ENCODE peak calls at places on chromosomes 2 and 18, in six cellular contexts. I is GM12878, K is K562, Y is HepG2, Q is HCT116, A is mesendoderm. U is an unnamed sample.

GRCh38 chr18:75884728-75885127 is 457.2 kb upstream of the SMIM21 start:
- DNase-seq in Y (no peak), K (no peak), A (peak), I (no peak), Q (no peak), U (peak)

GRCh38 chr2:1455466-1455865 is 42.2 kb downstream of the TPO start:
- DNase-seq in Q (no peak), K (no peak), Y (no peak), A (no peak), I (no peak), U (no peak)

GRCh38 chr2:47620717-47621437 is 162.1 kb upstream of the MSH6 start:
- DNase-seq in Y (no peak), A (no peak), K (no peak), I (no peak), Q (no peak), U (no peak)

GRCh38 chr2:126963390-126963789 is 64.7 kb downstream of the TEX51 start:
- DNase-seq in Q (no peak), A (no peak), I (no peak), K (no peak), Y (no peak), U (no peak)

GRCh38 chr2:112893801-112894200 is 17.2 kb upstream of the IL37 start:
- DNase-seq in A (no peak), I (no peak), K (no peak), Q (no peak), Y (no peak), U (no peak)

GRCh38 chr2:134917958-134918517 is 584 bp upstream of the CCNT2 start:
- DNase-seq in Q (no peak), A (no peak), I (peak), Y (no peak), K (no peak), U (no peak)

GRCh38 chr18:8831531-8831930 is 126.2 kb downstream of the MTCL1 start:
- DNase-seq in Y (no peak), I (no peak), Q (no peak), A (no peak), K (no peak), U (no peak)

GRCh38 chr2:16908671-16909070 is 243.0 kb upstream of the CYRIA start:
- DNase-seq in I (no peak), Q (no peak), A (no peak), K (no peak), Y (no peak), U (no peak)

GRCh38 chr2:160064916-160065315 is 2.5 kb upstream of the PLA2R1 start:
- DNase-seq in K (no peak), Q (no peak), Y (no peak), I (no peak), A (no peak), U (no peak)

GRCh38 chr18:10852610-10853303 is 296.6 kb downstream of the PIEZO2 start:
- DNase-seq in A (no peak), I (no peak), Y (no peak), Q (no peak), K (no peak), U (peak)

GRCh38 chr2:169775765-169776482 is 22.7 kb upstream of the SSB start:
- DNase-seq in Q (no peak), Y (no peak), K (no peak), I (no peak), A (no peak), U (no peak)

GRCh38 chr2:24918326-24919099 is 1.5 kb downstream of the ADCY3 start:
- DNase-seq in I (no peak), Q (no peak), K (no peak), A (no peak), Y (no peak), U (no peak)

GRCh38 chr18:58572181-58572580 is 56.7 kb downstream of the ALPK2 start:
- DNase-seq in K (no peak), I (no peak), Y (no peak), Q (no peak), A (no peak), U (no peak)
- H3K9ac ChIP-seq in K (no peak), I (no peak), Y (no peak), Q (no peak), A (no peak), U (no peak)

GRCh38 chr2:223908304-223909047 is 36.7 kb downstream of the WDFY1 start:
- DNase-seq in Y (peak), K (no peak), I (no peak), Q (no peak), A (no peak), U (no peak)

GRCh38 chr2:223905996-223906395 is 39.1 kb downstream of the WDFY1 start:
- DNase-seq in I (no peak), Y (no peak), A (no peak), Q (no peak), K (no peak), U (no peak)

GRCh38 chr2:223914349-223914748 is 30.8 kb downstream of the WDFY1 start:
- DNase-seq in Y (no peak), K (no peak), I (no peak), Q (no peak), A (no peak), U (no peak)

GRCh38 chr2:223909048-223909741 is 35.9 kb downstream of the WDFY1 start:
- DNase-seq in I (no peak), K (no peak), Q (no peak), Y (peak), A (no peak), U (no peak)
- H3K4me3 ChIP-seq in I (no peak), K (no peak), Q (no peak), Y (peak), A (no peak), U (peak)

GRCh38 chr18:36441426-36441870 is 143.9 kb downstream of the FHOD3 start:
- DNase-seq in Y (no peak), A (no peak), I (no peak), K (no peak), Q (no peak), U (no peak)

GRCh38 chr18:36441872-36442271 is 144.4 kb downstream of the FHOD3 start:
- DNase-seq in I (no peak), A (no peak), Y (no peak), K (no peak), Q (no peak), U (no peak)

GRCh38 chr18:36442717-36443116 is 145.2 kb downstream of the FHOD3 start:
- DNase-seq in Y (no peak), A (no peak), Q (no peak), K (no peak), I (no peak), U (no peak)

GRCh38 chr18:36436387-36436786 is 138.9 kb downstream of the FHOD3 start:
- DNase-seq in A (no peak), I (no peak), Y (no peak), Q (no peak), K (no peak), U (no peak)

GRCh38 chr18:36440614-36441013 is 143.1 kb downstream of the FHOD3 start:
- DNase-seq in Q (no peak), K (no peak), A (no peak), Y (no peak), I (no peak), U (no peak)
- H3K27ac ChIP-seq in Q (no peak), K (no peak), A (no peak), Y (no peak), I (no peak), U (no peak)

GRCh38 chr18:62838475-62839098 is 123.2 kb downstream of the PHLPP1 start:
- DNase-seq in K (no peak), Q (no peak), I (peak), A (peak), Y (no peak), U (no peak)
- H3K9ac ChIP-seq in K (no peak), Q (no peak), I (no peak), A (peak), Y (no peak), U (no peak)

GRCh38 chr18:44681611-44682010 is 923 bp downstream of the SETBP1 start:
- DNase-seq in K (no peak), Y (no peak), I (no peak), A (no peak), Q (no peak), U (no peak)
- H3K4me3 ChIP-seq in K (no peak), Y (no peak), I (peak), A (no peak), Q (no peak), U (peak)

GRCh38 chr2:120442923-120443571 is 97.1 kb downstream of the INHBB start:
- DNase-seq in Q (peak), A (peak), I (no peak), K (peak), Y (no peak), U (peak)
- H3K27ac ChIP-seq in Q (peak), A (no peak), I (no peak), K (no peak), Y (no peak), U (no peak)

GRCh38 chr2:10390369-10390801 is 57.7 kb downstream of the ODC1 start:
- DNase-seq in Y (no peak), I (no peak), A (no peak), K (no peak), Q (no peak), U (no peak)

GRCh38 chr2:10389596-10389995 is 58.5 kb downstream of the ODC1 start:
- DNase-seq in K (no peak), Y (no peak), A (no peak), Q (no peak), I (no peak), U (no peak)

GRCh38 chr2:10387033-10387432 is 61.1 kb downstream of the ODC1 start:
- DNase-seq in Q (no peak), Y (no peak), K (no peak), A (no peak), I (no peak), U (no peak)

GRCh38 chr2:10392100-10392499 is 56.0 kb downstream of the ODC1 start:
- DNase-seq in A (no peak), Y (no peak), Q (no peak), K (no peak), I (no peak), U (no peak)

GRCh38 chr2:10389191-10389590 is 58.9 kb downstream of the ODC1 start:
- DNase-seq in I (no peak), Q (no peak), Y (no peak), K (no peak), A (no peak), U (no peak)
- H3K9ac ChIP-seq in I (no peak), Q (no peak), Y (no peak), K (peak), A (no peak), U (no peak)

DNA sequence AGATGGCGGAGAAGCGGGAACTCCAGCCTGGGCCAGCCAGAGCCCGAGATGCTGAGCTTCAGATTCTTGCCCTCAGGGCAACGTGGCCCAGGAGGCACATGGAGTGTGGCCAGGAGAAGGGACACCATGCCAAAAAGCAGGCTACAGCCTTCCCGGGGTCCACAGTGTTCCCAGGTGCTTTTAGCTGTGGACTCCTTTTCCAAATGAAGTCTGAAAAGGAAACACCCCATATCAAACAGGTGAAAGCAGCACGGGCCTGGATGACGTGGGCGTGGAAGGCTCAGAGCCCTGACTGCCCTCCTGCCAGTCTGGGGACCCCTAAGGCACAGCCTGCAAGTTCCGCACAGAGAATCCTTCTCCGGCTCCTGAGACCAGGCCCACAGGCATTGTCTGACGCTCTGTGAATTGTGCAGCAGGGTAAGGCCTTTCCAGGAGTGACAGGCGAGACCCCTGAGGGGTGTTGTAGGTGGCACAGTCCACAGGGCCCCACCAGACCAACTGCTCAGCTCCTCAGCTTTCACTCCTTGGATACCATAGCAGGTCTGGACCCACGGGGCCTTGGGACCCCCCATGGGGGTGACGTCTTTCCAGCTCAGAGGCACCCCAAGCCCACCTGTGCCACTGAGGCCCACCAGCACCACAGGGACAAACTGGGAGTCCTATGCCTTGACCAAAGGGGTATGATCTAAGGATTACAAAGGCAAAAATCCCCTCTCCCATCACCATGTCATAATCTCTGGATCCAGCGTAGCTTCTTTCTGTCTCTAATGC is 69.6 kb upstream of the RAB6C start:
- DNase-seq in Q (no peak), K (no peak), I (no peak), Y (no peak), A (no peak), U (peak)
- H3K4me3 ChIP-seq in Q (no peak), K (no peak), I (no peak), Y (no peak), A (no peak), U (no peak)

GRCh38 chr18:56632070-56633022 is 6.0 kb downstream of the TXNL1 start:
- DNase-seq in K (no peak), Q (no peak), I (no peak), Y (no peak), A (no peak), U (no peak)

DNA sequence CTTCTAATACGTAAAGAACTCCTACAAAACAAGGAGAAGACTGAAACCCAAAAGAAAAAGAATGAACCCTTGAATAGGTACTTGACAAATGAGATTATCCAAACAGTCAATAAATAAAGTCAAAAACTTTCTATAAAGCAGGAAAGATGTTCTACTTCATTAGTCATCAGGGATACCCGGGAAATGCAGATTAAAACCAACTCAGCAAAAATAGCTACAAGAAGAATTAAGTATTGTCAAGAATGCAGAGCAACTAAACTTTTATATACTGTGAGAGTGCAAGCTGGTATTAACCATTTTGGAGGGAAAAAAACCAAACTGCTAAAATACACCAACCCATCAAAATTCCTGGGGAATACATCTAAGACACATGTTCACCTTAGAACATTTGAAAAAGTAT is 10.4 kb downstream of the TXNL1 start:
- DNase-seq in K (no peak), Q (no peak), A (no peak), Y (no peak), I (no peak), U (no peak)
- H3K27ac ChIP-seq in K (no peak), Q (no peak), A (no peak), Y (no peak), I (no peak), U (no peak)

GRCh38 chr18:68263481-68263880 is 451.4 kb downstream of the TMX3 start:
- DNase-seq in A (no peak), Q (no peak), I (no peak), Y (no peak), K (no peak), U (no peak)

GRCh38 chr18:68267583-68267982 is 447.3 kb downstream of the TMX3 start:
- DNase-seq in A (no peak), K (no peak), Q (no peak), Y (no peak), I (no peak), U (no peak)

GRCh38 chr18:68262697-68263293 is 452.1 kb downstream of the TMX3 start:
- DNase-seq in Q (no peak), I (no peak), Y (no peak), A (no peak), K (no peak), U (no peak)
- H3K9ac ChIP-seq in Q (no peak), I (no peak), Y (no peak), A (no peak), K (no peak), U (no peak)